ENCODE peak calls at places on chromosome 6, in seven cellular contexts. One of them, this sample, is unnamed. For H3K27me3, the result is how much of the 10 kb centered on the place peaks cover.

GRCh38 chr6:5119090-5119951 is 34.2 kb downstream of the PPP1R3G start:
- DNase-seq in dorsolateral prefrontal cortex: no peak
- DNase-seq in ovary: no peak
- DNase-seq in hepatocyte: no peak
- DNase-seq in pancreas: no peak
- DNase-seq in left ventricle myocardium inferior: no peak
- DNase-seq in CD8-positive, alpha-beta T cell: no peak
- DNase-seq in this sample: no peak

GRCh38 chr6:15340775-15341174 is 94.9 kb downstream of the JARID2 start:
- DNase-seq in hepatocyte: no peak
- DNase-seq in pancreas: no peak
- DNase-seq in dorsolateral prefrontal cortex: no peak
- DNase-seq in CD8-positive, alpha-beta T cell: no peak
- DNase-seq in left ventricle myocardium inferior: no peak
- DNase-seq in ovary: no peak
- DNase-seq in this sample: no peak

GRCh38 chr6:139173172-139173571 is 38.3 kb downstream of the HECA start:
- DNase-seq in left ventricle myocardium inferior: no peak
- DNase-seq in pancreas: no peak
- DNase-seq in dorsolateral prefrontal cortex: no peak
- DNase-seq in hepatocyte: no peak
- DNase-seq in CD8-positive, alpha-beta T cell: no peak
- DNase-seq in ovary: no peak
- DNase-seq in this sample: no peak

GRCh38 chr6:80143312-80143960 is 37.0 kb downstream of the BCKDHB start:
- DNase-seq in dorsolateral prefrontal cortex: peak
- DNase-seq in pancreas: peak
- DNase-seq in ovary: peak
- DNase-seq in hepatocyte: peak
- DNase-seq in left ventricle myocardium inferior: peak
- DNase-seq in CD8-positive, alpha-beta T cell: no peak
- DNase-seq in this sample: no peak

GRCh38 chr6:40907198-40907701 is 131.8 kb downstream of the UNC5CL start:
- DNase-seq in pancreas: peak
- DNase-seq in left ventricle myocardium inferior: no peak
- DNase-seq in hepatocyte: no peak
- DNase-seq in CD8-positive, alpha-beta T cell: no peak
- DNase-seq in dorsolateral prefrontal cortex: no peak
- DNase-seq in ovary: no peak
- DNase-seq in this sample: no peak

GRCh38 chr6:3321875-3322274 is 63.1 kb downstream of the PSMG4 start:
- DNase-seq in dorsolateral prefrontal cortex: no peak
- DNase-seq in hepatocyte: no peak
- DNase-seq in pancreas: no peak
- DNase-seq in CD8-positive, alpha-beta T cell: no peak
- DNase-seq in ovary: no peak
- DNase-seq in left ventricle myocardium inferior: no peak
- DNase-seq in this sample: no peak

GRCh38 chr6:37103169-37104039 is 66.5 kb upstream of the PIM1 start:
- DNase-seq in left ventricle myocardium inferior: peak
- DNase-seq in ovary: peak
- DNase-seq in pancreas: peak
- DNase-seq in dorsolateral prefrontal cortex: peak
- DNase-seq in CD8-positive, alpha-beta T cell: peak
- DNase-seq in hepatocyte: peak
- DNase-seq in this sample: peak

GRCh38 chr6:117615981-117616961 is 14.0 kb upstream of the GOPC start:
- DNase-seq in pancreas: no peak
- DNase-seq in ovary: no peak
- DNase-seq in hepatocyte: no peak
- DNase-seq in dorsolateral prefrontal cortex: no peak
- DNase-seq in left ventricle myocardium inferior: no peak
- DNase-seq in CD8-positive, alpha-beta T cell: peak
- DNase-seq in this sample: no peak

GRCh38 chr6:110831405-110831804 is 16.1 kb upstream of the CDK19 start:
- DNase-seq in pancreas: no peak
- DNase-seq in hepatocyte: no peak
- DNase-seq in left ventricle myocardium inferior: no peak
- DNase-seq in ovary: no peak
- DNase-seq in dorsolateral prefrontal cortex: no peak
- DNase-seq in CD8-positive, alpha-beta T cell: no peak
- DNase-seq in this sample: no peak

GRCh38 chr6:74879234-74879633 is 326.6 kb downstream of the COL12A1 start:
- DNase-seq in CD8-positive, alpha-beta T cell: no peak
- DNase-seq in left ventricle myocardium inferior: no peak
- DNase-seq in dorsolateral prefrontal cortex: no peak
- DNase-seq in hepatocyte: no peak
- DNase-seq in pancreas: no peak
- DNase-seq in ovary: no peak
- DNase-seq in this sample: no peak

GRCh38 chr6:7052441-7052936 is 55.3 kb upstream of the RREB1 start:
- DNase-seq in dorsolateral prefrontal cortex: peak
- DNase-seq in hepatocyte: peak
- DNase-seq in CD8-positive, alpha-beta T cell: peak
- DNase-seq in ovary: peak
- DNase-seq in left ventricle myocardium inferior: peak
- DNase-seq in pancreas: peak
- DNase-seq in this sample: peak

GRCh38 chr6:41607736-41608135 is 30.5 kb upstream of the MDFI start:
- DNase-seq in hepatocyte: no peak
- DNase-seq in dorsolateral prefrontal cortex: no peak
- DNase-seq in left ventricle myocardium inferior: no peak
- DNase-seq in pancreas: no peak
- DNase-seq in ovary: no peak
- DNase-seq in CD8-positive, alpha-beta T cell: no peak
- DNase-seq in this sample: no peak

GRCh38 chr6:83057705-83058321 is 7.8 kb downstream of the UBE3D start:
- DNase-seq in CD8-positive, alpha-beta T cell: no peak
- DNase-seq in left ventricle myocardium inferior: no peak
- DNase-seq in ovary: no peak
- DNase-seq in dorsolateral prefrontal cortex: peak
- DNase-seq in pancreas: no peak
- DNase-seq in hepatocyte: peak
- DNase-seq in this sample: no peak

GRCh38 chr6:138652824-138653223 is 120.7 kb upstream of the CCDC28A start:
- DNase-seq in CD8-positive, alpha-beta T cell: no peak
- DNase-seq in left ventricle myocardium inferior: no peak
- DNase-seq in pancreas: no peak
- DNase-seq in ovary: no peak
- DNase-seq in hepatocyte: no peak
- DNase-seq in dorsolateral prefrontal cortex: no peak
- DNase-seq in this sample: no peak

GRCh38 chr6:6758915-6759654 is 170.6 kb downstream of the LY86 start:
- DNase-seq in CD8-positive, alpha-beta T cell: peak
- DNase-seq in hepatocyte: peak
- DNase-seq in dorsolateral prefrontal cortex: no peak
- DNase-seq in ovary: peak
- DNase-seq in pancreas: peak
- DNase-seq in left ventricle myocardium inferior: no peak
- DNase-seq in this sample: peak

GRCh38 chr6:138291849-138292181 is 73.5 kb upstream of the PBOV1 start:
- DNase-seq in CD8-positive, alpha-beta T cell: no peak
- DNase-seq in pancreas: no peak
- DNase-seq in left ventricle myocardium inferior: no peak
- DNase-seq in hepatocyte: no peak
- DNase-seq in dorsolateral prefrontal cortex: peak
- DNase-seq in ovary: no peak
- DNase-seq in this sample: no peak

GRCh38 chr6:160365117-160365516 is 16.9 kb downstream of the SLC22A3 start:
- DNase-seq in ovary: no peak
- DNase-seq in pancreas: no peak
- DNase-seq in CD8-positive, alpha-beta T cell: no peak
- DNase-seq in hepatocyte: no peak
- DNase-seq in dorsolateral prefrontal cortex: no peak
- DNase-seq in left ventricle myocardium inferior: no peak
- DNase-seq in this sample: no peak

GRCh38 chr6:119587537-119587936 is 238.0 kb upstream of the MAN1A1 start:
- DNase-seq in dorsolateral prefrontal cortex: no peak
- DNase-seq in CD8-positive, alpha-beta T cell: no peak
- DNase-seq in ovary: no peak
- DNase-seq in left ventricle myocardium inferior: no peak
- DNase-seq in pancreas: no peak
- DNase-seq in hepatocyte: peak
- DNase-seq in this sample: no peak

GRCh38 chr6:158413814-158414563 is 101.7 kb downstream of the TULP4 start:
- DNase-seq in hepatocyte: no peak
- DNase-seq in CD8-positive, alpha-beta T cell: no peak
- DNase-seq in ovary: no peak
- DNase-seq in left ventricle myocardium inferior: no peak
- DNase-seq in dorsolateral prefrontal cortex: no peak
- DNase-seq in pancreas: no peak
- DNase-seq in this sample: no peak

GRCh38 chr6:136793348-136793747 is 1.1 kb upstream of the MAP3K5 start:
- DNase-seq in left ventricle myocardium inferior: no peak
- DNase-seq in hepatocyte: no peak
- DNase-seq in dorsolateral prefrontal cortex: no peak
- DNase-seq in ovary: no peak
- DNase-seq in CD8-positive, alpha-beta T cell: no peak
- DNase-seq in pancreas: no peak
- DNase-seq in this sample: no peak

GRCh38 chr6:39907871-39908575 is 26.2 kb downstream of the MOCS1 start:
- DNase-seq in dorsolateral prefrontal cortex: no peak
- DNase-seq in ovary: no peak
- DNase-seq in pancreas: no peak
- DNase-seq in left ventricle myocardium inferior: no peak
- DNase-seq in CD8-positive, alpha-beta T cell: no peak
- DNase-seq in hepatocyte: no peak
- DNase-seq in this sample: no peak

GRCh38 chr6:43246301-43247114 is 3.2 kb downstream of the TTBK1 start:
- DNase-seq in ovary: no peak
- DNase-seq in CD8-positive, alpha-beta T cell: no peak
- DNase-seq in hepatocyte: peak
- DNase-seq in pancreas: no peak
- DNase-seq in dorsolateral prefrontal cortex: peak
- DNase-seq in left ventricle myocardium inferior: peak
- DNase-seq in this sample: peak

GRCh38 chr6:123417411-123417810 is 219.3 kb downstream of the TRDN start:
- DNase-seq in dorsolateral prefrontal cortex: no peak
- DNase-seq in pancreas: no peak
- DNase-seq in hepatocyte: no peak
- DNase-seq in CD8-positive, alpha-beta T cell: no peak
- DNase-seq in ovary: no peak
- DNase-seq in left ventricle myocardium inferior: no peak
- DNase-seq in this sample: no peak

GRCh38 chr6:84687487-84687886 is 76.9 kb downstream of the TBX18 start:
- DNase-seq in CD8-positive, alpha-beta T cell: no peak
- DNase-seq in pancreas: no peak
- DNase-seq in dorsolateral prefrontal cortex: no peak
- DNase-seq in left ventricle myocardium inferior: no peak
- DNase-seq in hepatocyte: no peak
- DNase-seq in ovary: no peak
- DNase-seq in this sample: no peak

GRCh38 chr6:84696181-84696580 is 68.2 kb downstream of the TBX18 start:
- DNase-seq in hepatocyte: no peak
- DNase-seq in CD8-positive, alpha-beta T cell: no peak
- DNase-seq in pancreas: no peak
- DNase-seq in ovary: no peak
- DNase-seq in left ventricle myocardium inferior: no peak
- DNase-seq in dorsolateral prefrontal cortex: no peak
- DNase-seq in this sample: no peak

GRCh38 chr6:84688187-84688878 is 76.1 kb downstream of the TBX18 start:
- DNase-seq in left ventricle myocardium inferior: no peak
- DNase-seq in pancreas: no peak
- DNase-seq in ovary: no peak
- DNase-seq in dorsolateral prefrontal cortex: no peak
- DNase-seq in CD8-positive, alpha-beta T cell: no peak
- DNase-seq in hepatocyte: no peak
- DNase-seq in this sample: no peak

DNA sequence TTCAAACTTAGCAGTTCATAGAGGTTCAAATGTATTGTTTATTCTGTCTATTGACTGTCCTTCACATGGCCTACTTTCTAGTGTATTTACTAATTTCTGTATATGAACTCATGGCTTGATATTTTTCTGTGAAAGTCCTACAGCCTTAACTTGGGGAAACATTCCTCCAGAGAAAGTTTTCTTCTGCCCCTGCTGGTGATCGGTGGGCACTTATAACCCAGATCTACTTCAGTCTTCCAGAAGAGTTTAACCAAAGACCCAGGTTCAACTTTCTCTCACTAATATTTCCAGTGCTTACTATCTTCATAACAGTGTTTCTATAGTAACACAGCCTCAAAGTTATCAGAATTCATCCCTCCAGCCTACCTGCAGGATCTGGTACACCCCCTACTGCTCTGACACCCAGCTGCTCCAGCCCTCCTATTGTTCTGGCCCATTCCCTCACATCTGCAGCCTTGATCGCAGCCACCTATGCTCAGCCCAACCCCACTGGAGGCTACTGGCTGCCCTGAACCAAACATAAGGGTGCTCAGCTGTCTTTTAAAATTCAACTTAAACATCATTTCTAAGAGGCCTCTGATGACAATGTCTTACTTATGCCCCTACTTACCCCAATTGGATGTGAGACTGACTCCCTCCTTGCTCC is 72.3 kb downstream of the TBX18 start:
- DNase-seq in left ventricle myocardium inferior: no peak
- DNase-seq in CD8-positive, alpha-beta T cell: no peak
- DNase-seq in dorsolateral prefrontal cortex: no peak
- DNase-seq in hepatocyte: no peak
- DNase-seq in ovary: no peak
- DNase-seq in pancreas: no peak
- DNase-seq in this sample: no peak
- TF ChIP-seq CTCF in left ventricle myocardium inferior: no peak
- TF ChIP-seq CTCF in CD8-positive, alpha-beta T cell: no peak
- TF ChIP-seq CTCF in dorsolateral prefrontal cortex: no peak
- TF ChIP-seq CTCF in hepatocyte: no peak
- TF ChIP-seq CTCF in ovary: no peak
- TF ChIP-seq CTCF in pancreas: no peak
- TF ChIP-seq CTCF in this sample: no peak

GRCh38 chr6:28537065-28537464 is 11.4 kb downstream of the GPX5 start:
- DNase-seq in left ventricle myocardium inferior: no peak
- DNase-seq in ovary: no peak
- DNase-seq in pancreas: no peak
- DNase-seq in hepatocyte: peak
- DNase-seq in CD8-positive, alpha-beta T cell: no peak
- DNase-seq in dorsolateral prefrontal cortex: no peak
- DNase-seq in this sample: no peak
- H3K4me3 ChIP-seq in left ventricle myocardium inferior: no peak
- H3K4me3 ChIP-seq in ovary: no peak
- H3K4me3 ChIP-seq in pancreas: no peak
- H3K4me3 ChIP-seq in hepatocyte: peak
- H3K4me3 ChIP-seq in CD8-positive, alpha-beta T cell: peak
- H3K4me3 ChIP-seq in dorsolateral prefrontal cortex: peak
- H3K4me3 ChIP-seq in this sample: no peak

DNA sequence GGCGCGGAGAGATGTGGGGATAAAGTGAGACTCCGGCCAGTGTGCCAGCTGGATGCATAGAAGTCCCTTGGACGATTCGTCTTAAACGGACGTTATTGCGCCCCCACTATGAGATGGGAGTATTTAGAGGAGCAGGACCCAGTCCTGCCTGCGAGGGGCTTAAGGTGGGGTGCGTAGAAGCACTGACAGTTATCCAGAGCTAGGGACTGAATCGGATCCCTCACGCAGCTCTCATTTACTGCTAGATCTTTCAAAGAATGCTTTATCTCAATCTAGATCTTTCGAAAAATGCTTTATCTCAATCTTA is 648 bp downstream of the NT5E start:
- DNase-seq in ovary: no peak
- DNase-seq in CD8-positive, alpha-beta T cell: no peak
- DNase-seq in left ventricle myocardium inferior: no peak
- DNase-seq in dorsolateral prefrontal cortex: no peak
- DNase-seq in pancreas: no peak
- DNase-seq in hepatocyte: no peak
- DNase-seq in this sample: no peak
- H3K27me3 ChIP-seq in ovary: under half
- H3K27me3 ChIP-seq in CD8-positive, alpha-beta T cell: under half
- H3K27me3 ChIP-seq in left ventricle myocardium inferior: half or more
- H3K27me3 ChIP-seq in dorsolateral prefrontal cortex: under half
- H3K27me3 ChIP-seq in pancreas: under half
- H3K27me3 ChIP-seq in hepatocyte: under half
- H3K27me3 ChIP-seq in this sample: under half

GRCh38 chr6:148423601-148424270 is 81.1 kb downstream of the SASH1 start:
- DNase-seq in left ventricle myocardium inferior: no peak
- DNase-seq in dorsolateral prefrontal cortex: no peak
- DNase-seq in hepatocyte: no peak
- DNase-seq in pancreas: no peak
- DNase-seq in CD8-positive, alpha-beta T cell: no peak
- DNase-seq in ovary: no peak
- DNase-seq in this sample: no peak
- TF ChIP-seq CTCF in left ventricle myocardium inferior: no peak
- TF ChIP-seq CTCF in dorsolateral prefrontal cortex: no peak
- TF ChIP-seq CTCF in hepatocyte: no peak
- TF ChIP-seq CTCF in pancreas: no peak
- TF ChIP-seq CTCF in CD8-positive, alpha-beta T cell: no peak
- TF ChIP-seq CTCF in ovary: no peak
- TF ChIP-seq CTCF in this sample: no peak

This sample was measured in gastrocnemius medialis.